ENCODE peak calls at places on chromosome 9, in eight cellular contexts. R is T follicular helper cell; Q is T-helper 2 cell; Z is activated T-cell treated with anti-CD3 and anti-CD28 coated beads, Interleukin-2, amount 50 U/mL, for 4 hours; C is naive thymus-derived CD8-positive, alpha-beta T cell; M is SJCRH30; O is non-pigmented ciliary epithelial cell; K is M059J. U is an unnamed sample.

GRCh38 chr9:91825422-91825821 is 124.6 kb downstream of the ROR2 start:
- DNase-seq in C (no peak), Q (no peak), M (no peak), Z (no peak), O (no peak), R (no peak), K (peak; percentile 46), U (no peak)

GRCh38 chr9:38489057-38489456 is 64.8 kb upstream of the IGFBPL1 start:
- DNase-seq in M (no peak), Q (no peak), Z (no peak), O (no peak), K (no peak), R (no peak), C (no peak), U (no peak)

GRCh38 chr9:119556129-119556875 is 187.1 kb upstream of the BRINP1 start:
- DNase-seq in K (peak; percentile 53), R (no peak), O (peak; percentile 5), C (peak; percentile 9), Z (peak; percentile 7), Q (no peak), M (peak; percentile 70), U (peak; percentile 41)

GRCh38 chr9:76593011-76593347 is 134.0 kb downstream of the GCNT1 start:
- DNase-seq in Q (no peak), K (peak; percentile 34), M (no peak), C (no peak), Z (no peak), R (no peak), O (no peak), U (no peak)

GRCh38 chr9:112503170-112503569 is 16.5 kb downstream of the KIAA1958 start:
- DNase-seq in Q (no peak), C (no peak), R (no peak), Z (no peak), O (no peak), M (peak; percentile 26), K (no peak), U (no peak)

GRCh38 chr9:105254226-105254625 is 9.8 kb downstream of the SLC44A1 start:
- DNase-seq in R (no peak), K (no peak), O (no peak), M (no peak), Q (no peak), Z (no peak), C (no peak), U (peak; percentile 56)

GRCh38 chr9:9112001-9112725 is 1312.6 kb upstream of the DMAC1 start:
- DNase-seq in K (no peak), C (no peak), M (peak; percentile 5), Q (no peak), O (no peak), R (no peak), Z (no peak), U (no peak)

GRCh38 chr9:108142504-108143201 is 653.1 kb upstream of the KLF4 start:
- DNase-seq in Z (no peak), M (no peak), K (peak; percentile 56), C (no peak), Q (no peak), R (no peak), O (peak; percentile 32), U (peak; percentile 49)

GRCh38 chr9:98087420-98088354 is 31.2 kb downstream of the NANS start:
- DNase-seq in Q (peak; percentile 29), Z (peak; percentile 43), C (no peak), O (no peak), M (no peak), K (no peak), R (no peak), U (no peak)

GRCh38 chr9:112629890-112630485 is 87.9 kb downstream of the INIP start:
- DNase-seq in M (no peak), K (peak; percentile 8), C (no peak), Q (no peak), O (no peak), R (no peak), Z (no peak), U (no peak)

GRCh38 chr9:134560654-134561053 is 80.9 kb upstream of the COL5A1 start:
- DNase-seq in Q (no peak), K (no peak), R (no peak), M (no peak), C (no peak), O (no peak), Z (no peak), U (no peak)

GRCh38 chr9:95954940-95955339 is 79.4 kb downstream of the ERCC6L2 start:
- DNase-seq in Z (no peak), M (no peak), R (no peak), K (no peak), O (no peak), Q (no peak), C (no peak), U (no peak)

GRCh38 chr9:131677051-131677444 is 62.8 kb downstream of the RAPGEF1 start:
- DNase-seq in O (no peak), R (no peak), K (no peak), M (no peak), C (no peak), Z (no peak), Q (no peak), U (no peak)

GRCh38 chr9:75941066-75941465 is 50.6 kb downstream of the PCSK5 start:
- DNase-seq in C (no peak), M (no peak), O (no peak), R (no peak), Z (no peak), Q (no peak), K (no peak), U (no peak)

GRCh38 chr9:136436055-136436634 is 3.5 kb downstream of the INPP5E start:
- DNase-seq in R (no peak), K (no peak), M (no peak), C (no peak), Z (no peak), Q (no peak), O (no peak), U (no peak)

GRCh38 chr9:136565075-136565721 is 19.4 kb upstream of the NOTCH1 start:
- DNase-seq in Q (no peak), K (no peak), R (no peak), Z (no peak), M (no peak), O (no peak), C (no peak), U (no peak)

GRCh38 chr9:33161011-33161588 is 6.0 kb downstream of the B4GALT1 start:
- DNase-seq in Q (peak; percentile 19), O (peak; percentile 95), C (no peak), R (no peak), K (peak; percentile 100), M (peak; percentile 94), Z (peak; percentile 38), U (peak; percentile 90)

GRCh38 chr9:69019808-69020207 is 5.9 kb upstream of the PRKACG start:
- DNase-seq in R (peak; percentile 27), Q (no peak), Z (no peak), K (no peak), M (no peak), C (peak; percentile 67), O (no peak), U (no peak)

GRCh38 chr9:1427856-1428255 is 377.7 kb downstream of the DMRT2 start:
- DNase-seq in R (no peak), M (no peak), C (no peak), Q (no peak), Z (no peak), K (no peak), O (no peak), U (no peak)

GRCh38 chr9:70435948-70436347 is 21.5 kb upstream of the KLF9 start:
- DNase-seq in Q (no peak), K (peak; percentile 80), R (no peak), C (no peak), O (no peak), Z (no peak), M (peak; percentile 20), U (no peak)